ENCODE peak calls at places on chromosomes 3 and 15, in five cellular contexts. E is uterus, U is PC-3, M is left ventricle myocardium inferior, Y is tibial nerve. B is an unnamed sample.

GRCh38 chr3:57152150-57152549 is 13.0 kb downstream of the IL17RD start:
- DNase-seq in E (no peak), Y (no peak), M (peak; percentile 33), U (no peak), B (peak; percentile 47)

GRCh38 chr3:195900426-195901355 is 7.7 kb downstream of the TNK2 start:
- DNase-seq in M (peak; percentile 57), E (no peak), U (peak; percentile 86), Y (peak; percentile 43), B (peak; percentile 91)

GRCh38 chr15:81054236-81054635 is 53.5 kb downstream of the TLNRD1 start:
- DNase-seq in Y (no peak), E (no peak), M (no peak), U (no peak), B (no peak)

GRCh38 chr3:31946484-31947081 is 34.5 kb downstream of the OSBPL10 start:
- DNase-seq in M (no peak), Y (no peak), E (no peak), U (peak; percentile 49), B (no peak)

GRCh38 chr15:100160953-100161352 is 180.8 kb downstream of the ADAMTS17 start:
- DNase-seq in M (no peak), U (no peak), Y (no peak), E (no peak), B (no peak)

GRCh38 chr3:89380006-89380405 is 272.6 kb downstream of the EPHA3 start:
- DNase-seq in E (no peak), M (no peak), U (peak; percentile 59), Y (no peak), B (no peak)

GRCh38 chr3:40173291-40173710 is 136.2 kb upstream of the EIF1B start:
- DNase-seq in Y (peak; percentile 22), M (no peak), U (no peak), E (no peak), B (peak; percentile 81)

GRCh38 chr15:85314139-85314538 is 66.3 kb upstream of the AKAP13 start:
- DNase-seq in M (no peak), U (no peak), E (no peak), Y (no peak), B (no peak)

GRCh38 chr3:74443102-74443501 is 171.4 kb downstream of the CNTN3 start:
- DNase-seq in E (no peak), M (no peak), Y (no peak), U (no peak), B (no peak)

GRCh38 chr3:35664460-35664919 is 25.2 kb downstream of the ARPP21 start:
- DNase-seq in Y (no peak), E (no peak), U (no peak), M (peak; percentile 64), B (peak; percentile 87)

GRCh38 chr15:27865323-27865922 is 233.7 kb downstream of the OCA2 start:
- DNase-seq in E (no peak), U (no peak), M (no peak), Y (no peak), B (no peak)

GRCh38 chr3:30521156-30521555 is 85.2 kb upstream of the TGFBR2 start:
- DNase-seq in Y (no peak), E (no peak), M (no peak), U (no peak), B (no peak)

GRCh38 chr3:30518872-30519271 is 87.5 kb upstream of the TGFBR2 start:
- DNase-seq in U (no peak), Y (no peak), E (no peak), M (no peak), B (no peak)

GRCh38 chr3:30520695-30521094 is 85.7 kb upstream of the TGFBR2 start:
- DNase-seq in M (no peak), U (no peak), E (no peak), Y (no peak), B (no peak)

GRCh38 chr3:30516238-30516637 is 90.2 kb upstream of the TGFBR2 start:
- DNase-seq in U (peak; percentile 52), M (no peak), E (no peak), Y (no peak), B (no peak)

DNA sequence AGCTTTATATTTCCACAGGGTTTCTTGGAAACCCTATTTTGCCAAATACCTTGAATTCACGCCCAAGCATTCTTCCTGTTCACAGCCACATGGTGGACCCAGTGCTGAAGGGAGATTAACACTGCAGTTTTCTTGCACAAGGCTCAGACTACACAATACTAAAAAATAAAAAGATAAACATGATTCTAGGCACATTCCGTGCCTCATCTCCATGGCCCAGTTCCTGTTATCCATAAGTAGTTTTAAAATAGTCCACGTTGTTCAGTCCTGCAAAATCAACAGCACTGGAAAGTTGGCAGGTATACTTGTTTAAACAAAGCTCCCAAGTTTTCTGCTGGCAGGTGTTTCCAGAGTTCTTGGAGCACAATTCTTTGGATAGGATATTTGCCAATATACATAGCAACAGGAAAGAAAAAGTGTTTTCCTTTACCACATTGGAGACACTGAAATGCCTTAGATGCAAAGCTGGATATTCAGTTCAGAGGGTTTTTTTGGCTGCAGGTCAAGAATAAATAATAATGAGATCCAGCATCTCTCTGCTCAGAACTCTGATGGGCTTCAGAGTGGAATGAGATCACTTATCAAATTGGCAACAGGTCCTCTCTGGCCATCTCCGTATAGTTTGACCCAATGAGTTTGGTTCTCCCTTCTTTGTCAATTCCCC is 88.1 kb upstream of the TGFBR2 start:
- DNase-seq in M (peak; percentile 22), E (peak; percentile 75), U (peak; percentile 74), Y (peak; percentile 70), B (no peak)
- TF ChIP-seq CTCF in M (peak; percentile 48), E (no peak), U (no peak), Y (peak; percentile 29), B (no peak)

GRCh38 chr15:42929449-42929848 is 8.9 kb upstream of the TTBK2 start:
- DNase-seq in M (no peak), Y (no peak), E (no peak), U (no peak), B (no peak)
- H3K27ac ChIP-seq in M (peak overlapping the region; percentile 43), Y (no peak overlapping the region), E (no peak overlapping the region), U (no peak overlapping the region), B (peak overlapping the region; percentile 17)

GRCh38 chr3:172658344-172659245 is 52.3 kb downstream of the NCEH1 start:
- DNase-seq in M (no peak), U (peak; percentile 85), E (no peak), Y (no peak), B (no peak)
- TF ChIP-seq CTCF in M (no peak), U (no peak), E (no peak), Y (no peak), B (no peak)

GRCh38 chr3:54982807-54983206 is 54.9 kb upstream of the LRTM1 start:
- DNase-seq in U (no peak), E (no peak), Y (no peak), M (no peak), B (no peak)

GRCh38 chr3:54987719-54988118 is 59.9 kb upstream of the LRTM1 start:
- DNase-seq in Y (no peak), U (no peak), E (no peak), M (no peak), B (no peak)

GRCh38 chr3:54986294-54986693 is 58.4 kb upstream of the LRTM1 start:
- DNase-seq in Y (no peak), E (no peak), U (no peak), M (no peak), B (no peak)

GRCh38 chr3:54988302-54989022 is 60.6 kb upstream of the LRTM1 start:
- DNase-seq in E (peak; percentile 59), Y (peak; percentile 70), M (peak; percentile 24), U (no peak), B (no peak)

GRCh38 chr3:54983266-54983910 is 55.5 kb upstream of the LRTM1 start:
- DNase-seq in M (no peak), E (no peak), Y (no peak), U (no peak), B (no peak)
- H3K27ac ChIP-seq in M (no peak overlapping the region), E (no peak overlapping the region), Y (no peak overlapping the region), U (no peak overlapping the region), B (no peak overlapping the region)

GRCh38 chr3:184305577-184305976 is 6.5 kb downstream of the PSMD2 start:
- DNase-seq in U (peak; percentile 39), E (no peak), M (no peak), Y (no peak), B (no peak)
- TF ChIP-seq CTCF in U (peak; percentile 69), E (peak; percentile 13), M (peak; percentile 41), Y (no peak), B (peak; percentile 32)

GRCh38 chr15:78374436-78375393 is 34.6 kb downstream of the CRABP1 start:
- DNase-seq in M (no peak), E (no peak), U (peak; percentile 88), Y (no peak), B (no peak)
- H3K27ac ChIP-seq in M (no peak overlapping the region), E (no peak overlapping the region), U (peak overlapping the region; percentile 48), Y (no peak overlapping the region), B (no peak overlapping the region)

B was measured in dorsolateral prefrontal cortex.